ENCODE peak calls at places on chromosomes 4 and X, in six cellular contexts. X is RPMI8226, E is WTC11, U is DMS53, F is left cardiac atrium, B is NCI-H1092. Q is an unnamed sample.

GRCh38 chrX:1385251-1385794 is 6.6 kb downstream of the SLC25A6 start:
- DNase-seq in X (no peak), E (peak; percentile 9), U (no peak), F (no peak), B (no peak), Q (no peak)

GRCh38 chr4:132992686-132993085 is 156.4 kb upstream of the PCDH10 start:
- DNase-seq in X (no peak), E (no peak), U (no peak), F (no peak), B (no peak), Q (no peak)

GRCh38 chr4:127400736-127401346 is 231.9 kb upstream of the INTU start:
- DNase-seq in X (peak; percentile 48), E (peak; percentile 71), U (peak; percentile 72), F (peak; percentile 42), B (peak; percentile 4), Q (peak; percentile 38)

GRCh38 chrX:120549483-120550452 is 11.0 kb downstream of the CUL4B start:
- DNase-seq in X (no peak), E (no peak), U (peak; percentile 70), F (peak; percentile 38), B (no peak), Q (no peak)

GRCh38 chr4:102321260-102321991 is 23.9 kb downstream of the SLC39A8 start:
- DNase-seq in X (no peak), E (no peak), U (no peak), F (no peak), B (no peak), Q (no peak)

GRCh38 chr4:129526812-129527211 is 430.9 kb downstream of the C4orf33 start:
- DNase-seq in X (no peak), E (no peak), U (peak; percentile 17), F (no peak), B (no peak), Q (no peak)

GRCh38 chr4:88356771-88357170 is 21.9 kb upstream of the HERC6 start:
- DNase-seq in X (no peak), E (no peak), U (no peak), F (no peak), B (no peak), Q (no peak)

GRCh38 chr4:110618091-110619000 is 4.5 kb downstream of the PITX2 start:
- DNase-seq in X (no peak), E (peak; percentile 72), U (peak; percentile 66), F (peak; percentile 41), B (no peak), Q (no peak)

GRCh38 chr4:59409647-59410046 is 1790.5 kb upstream of the ADGRL3 start:
- DNase-seq in X (no peak), E (no peak), U (no peak), F (no peak), B (no peak), Q (no peak)

GRCh38 chr4:48290146-48290772 is 20.6 kb upstream of the TEC start:
- DNase-seq in X (no peak), E (peak; percentile 39), U (peak; percentile 82), F (no peak), B (no peak), Q (no peak)

GRCh38 chr4:33494150-33494549 is 2750.2 kb downstream of the ARAP2 start:
- DNase-seq in X (no peak), E (no peak), U (peak; percentile 87), F (no peak), B (no peak), Q (no peak)

GRCh38 chr4:183426507-183426906 is 17.9 kb upstream of the CDKN2AIP start:
- DNase-seq in X (no peak), E (no peak), U (no peak), F (no peak), B (no peak), Q (no peak)

Q was measured in iPS DF 19.7.